ENCODE peak calls at places on chromosomes 16 and 17, in five cellular contexts. One of them, this sample, is unnamed.

GRCh38 chr16:180921-181667 is 835 bp downstream of the HBQ1 start:
- DNase-seq in Right ventricle myocardium superior: peak; percentile 84
- DNase-seq in NCI-H510A: no peak
- DNase-seq in ovary: peak; percentile 87
- DNase-seq in T-helper 1 cell: peak; percentile 82
- DNase-seq in this sample: no peak

GRCh38 chr16:69619514-69619913 is 53.7 kb downstream of the NFAT5 start:
- DNase-seq in T-helper 1 cell: no peak
- DNase-seq in ovary: no peak
- DNase-seq in Right ventricle myocardium superior: no peak
- DNase-seq in NCI-H510A: no peak
- DNase-seq in this sample: peak; percentile 74

GRCh38 chr16:51524555-51525373 is 373.7 kb upstream of the SALL1 start:
- DNase-seq in T-helper 1 cell: no peak
- DNase-seq in Right ventricle myocardium superior: no peak
- DNase-seq in NCI-H510A: no peak
- DNase-seq in ovary: peak; percentile 51
- DNase-seq in this sample: no peak

GRCh38 chr16:80151706-80152073 is 389.1 kb upstream of the DYNLRB2 start:
- DNase-seq in NCI-H510A: no peak
- DNase-seq in Right ventricle myocardium superior: no peak
- DNase-seq in ovary: no peak
- DNase-seq in T-helper 1 cell: no peak
- DNase-seq in this sample: no peak

GRCh38 chr17:77107506-77108433 is 33.0 kb upstream of the SEC14L1 start:
- DNase-seq in ovary: no peak
- DNase-seq in T-helper 1 cell: peak; percentile 33
- DNase-seq in NCI-H510A: no peak
- DNase-seq in Right ventricle myocardium superior: no peak
- DNase-seq in this sample: no peak

GRCh38 chr17:35841505-35841904 is 27.2 kb downstream of the HEATR9 start:
- DNase-seq in T-helper 1 cell: no peak
- DNase-seq in Right ventricle myocardium superior: no peak
- DNase-seq in NCI-H510A: no peak
- DNase-seq in ovary: no peak
- DNase-seq in this sample: no peak

GRCh38 chr17:63178530-63178929 is 212.5 kb downstream of the TANC2 start:
- DNase-seq in NCI-H510A: no peak
- DNase-seq in Right ventricle myocardium superior: no peak
- DNase-seq in ovary: no peak
- DNase-seq in T-helper 1 cell: no peak
- DNase-seq in this sample: no peak

GRCh38 chr16:31202402-31203385 is at the start of gene PYCARD:
- DNase-seq in T-helper 1 cell: no peak
- DNase-seq in ovary: peak; percentile 66
- DNase-seq in NCI-H510A: no peak
- DNase-seq in Right ventricle myocardium superior: peak; percentile 87
- DNase-seq in this sample: no peak

GRCh38 chr17:44414394-44415155 is 25.1 kb upstream of the ITGA2B start:
- DNase-seq in T-helper 1 cell: no peak
- DNase-seq in NCI-H510A: no peak
- DNase-seq in ovary: no peak
- DNase-seq in Right ventricle myocardium superior: no peak
- DNase-seq in this sample: no peak

GRCh38 chr17:37488607-37489196 is 989 bp upstream of the DUSP14 start:
- DNase-seq in Right ventricle myocardium superior: peak; percentile 66
- DNase-seq in ovary: peak; percentile 78
- DNase-seq in T-helper 1 cell: peak; percentile 45
- DNase-seq in NCI-H510A: peak; percentile 34
- DNase-seq in this sample: peak; percentile 80

GRCh38 chr17:39080416-39081179 is 70.8 kb downstream of the PLXDC1 start:
- DNase-seq in Right ventricle myocardium superior: peak; percentile 72
- DNase-seq in T-helper 1 cell: no peak
- DNase-seq in NCI-H510A: no peak
- DNase-seq in ovary: no peak
- DNase-seq in this sample: no peak

GRCh38 chr17:63848834-63849689 is 6.6 kb upstream of the SMARCD2 start:
- DNase-seq in Right ventricle myocardium superior: peak; percentile 96
- DNase-seq in ovary: peak; percentile 96
- DNase-seq in NCI-H510A: peak; percentile 49
- DNase-seq in T-helper 1 cell: peak; percentile 93
- DNase-seq in this sample: peak; percentile 53

GRCh38 chr17:7215652-7216139 is 3.9 kb downstream of the DLG4 start:
- DNase-seq in NCI-H510A: no peak
- DNase-seq in Right ventricle myocardium superior: no peak
- DNase-seq in ovary: peak; percentile 52
- DNase-seq in T-helper 1 cell: no peak
- DNase-seq in this sample: no peak

GRCh38 chr16:7722761-7723160 is 390.1 kb downstream of the RBFOX1 start:
- DNase-seq in NCI-H510A: no peak
- DNase-seq in Right ventricle myocardium superior: no peak
- DNase-seq in T-helper 1 cell: no peak
- DNase-seq in ovary: no peak
- DNase-seq in this sample: no peak

GRCh38 chr16:64964126-64964540 is 157.7 kb downstream of the CDH11 start:
- DNase-seq in NCI-H510A: no peak
- DNase-seq in ovary: no peak
- DNase-seq in T-helper 1 cell: no peak
- DNase-seq in Right ventricle myocardium superior: no peak
- DNase-seq in this sample: peak; percentile 68

GRCh38 chr17:80002690-80003490 is 32.8 kb downstream of the TBC1D16 start:
- DNase-seq in NCI-H510A: no peak
- DNase-seq in ovary: no peak
- DNase-seq in Right ventricle myocardium superior: no peak
- DNase-seq in T-helper 1 cell: no peak
- DNase-seq in this sample: no peak

GRCh38 chr17:43341705-43342600 is 56.8 kb upstream of the ARL4D start:
- DNase-seq in ovary: no peak
- DNase-seq in Right ventricle myocardium superior: no peak
- DNase-seq in T-helper 1 cell: no peak
- DNase-seq in NCI-H510A: no peak
- DNase-seq in this sample: no peak

GRCh38 chr16:56847173-56847948 is 17.6 kb upstream of the SLC12A3 start:
- DNase-seq in T-helper 1 cell: no peak
- DNase-seq in Right ventricle myocardium superior: no peak
- DNase-seq in ovary: peak; percentile 66
- DNase-seq in NCI-H510A: no peak
- DNase-seq in this sample: no peak

GRCh38 chr17:4366312-4367063 is at the start of gene UBE2G1:
- DNase-seq in Right ventricle myocardium superior: peak; percentile 99
- DNase-seq in NCI-H510A: peak; percentile 96
- DNase-seq in ovary: peak; percentile 99
- DNase-seq in T-helper 1 cell: peak; percentile 97
- DNase-seq in this sample: peak; percentile 82

GRCh38 chr16:82995927-82996441 is 369.2 kb downstream of the CDH13 start:
- DNase-seq in NCI-H510A: no peak
- DNase-seq in Right ventricle myocardium superior: no peak
- DNase-seq in T-helper 1 cell: no peak
- DNase-seq in ovary: no peak
- DNase-seq in this sample: peak; percentile 87

GRCh38 chr16:22086440-22086839 is 5.9 kb upstream of the VWA3A start:
- DNase-seq in NCI-H510A: no peak
- DNase-seq in Right ventricle myocardium superior: no peak
- DNase-seq in ovary: no peak
- DNase-seq in T-helper 1 cell: no peak
- DNase-seq in this sample: no peak

GRCh38 chr17:17661834-17662233 is 19.4 kb upstream of the RAI1 start:
- DNase-seq in T-helper 1 cell: no peak
- DNase-seq in Right ventricle myocardium superior: no peak
- DNase-seq in ovary: no peak
- DNase-seq in NCI-H510A: no peak
- DNase-seq in this sample: no peak

This sample was measured in pulmonary artery endothelial cell.